ENCODE peak calls at places on chromosomes 11 and 22, in nine cellular contexts. J is activated CD4-positive, alpha-beta T cell treated with anti-CD3 and anti-CD28 coated beads, Interleukin-2, amount 50 U/mL, for 1 hour; N is stimulated activated CD4-positive, alpha-beta T cell treated with anti-CD3 and anti-CD28 coated beads, TNF-alpha, amount 100 ng/mL, for 4 hours; H is lower lobe of right lung; U is K562; O is substantia nigra; X is immature natural killer cell; D is CD8-positive, alpha-beta memory T cell; P is DND-41. B is an unnamed sample.

GRCh38 chr11:124839051-124839971 is 25.9 kb upstream of the ROBO3 start:
- DNase-seq in J (no peak), N (no peak), H (no peak), U (peak), O (no peak), X (no peak), D (no peak), P (no peak), B (no peak)

GRCh38 chr22:19892249-19892879 is 37.7 kb upstream of the GNB1L start:
- DNase-seq in J (peak), N (no peak), H (no peak), U (peak), O (no peak), X (no peak), D (peak), P (peak), B (no peak)

GRCh38 chr11:9231848-9232177 is 33.3 kb downstream of the DENND5A start:
- DNase-seq in J (no peak), N (no peak), H (no peak), U (no peak), O (peak), X (peak), D (no peak), P (no peak), B (no peak)

GRCh38 chr11:61913699-61914395 is 3.5 kb downstream of the RAB3IL1 start:
- DNase-seq in J (no peak), N (no peak), H (no peak), U (no peak), O (no peak), X (no peak), D (no peak), P (no peak), B (no peak)

GRCh38 chr11:127651175-127651887 is 650.8 kb upstream of the KIRREL3 start:
- DNase-seq in J (no peak), N (no peak), H (no peak), U (no peak), O (no peak), X (no peak), D (no peak), P (no peak), B (no peak)

GRCh38 chr11:132539590-132540368 is 992.5 kb downstream of the OPCML start:
- DNase-seq in J (no peak), N (no peak), H (no peak), U (no peak), O (no peak), X (no peak), D (no peak), P (no peak), B (no peak)

GRCh38 chr22:19062909-19063308 is 59.3 kb downstream of the DGCR2 start:
- DNase-seq in J (no peak), N (no peak), H (peak), U (no peak), O (no peak), X (no peak), D (no peak), P (no peak), B (no peak)

GRCh38 chr22:25403752-25404471 is 160.6 kb upstream of the GRK3 start:
- DNase-seq in J (no peak), N (no peak), H (no peak), U (peak), O (no peak), X (no peak), D (no peak), P (peak), B (no peak)

GRCh38 chr11:88102595-88102929 is 72.7 kb downstream of the RAB38 start:
- DNase-seq in J (no peak), N (no peak), H (no peak), U (no peak), O (no peak), X (no peak), D (no peak), P (no peak), B (no peak)

GRCh38 chr11:83441171-83441570 is 155.0 kb upstream of the CCDC90B start:
- DNase-seq in J (no peak), N (no peak), H (no peak), U (no peak), O (no peak), X (no peak), D (no peak), P (no peak), B (no peak)

GRCh38 chr11:115503083-115503885 is 931 bp downstream of the CADM1 start:
- DNase-seq in J (no peak), N (peak), H (peak), U (no peak), O (peak), X (peak), D (peak), P (no peak), B (peak)